ENCODE peak calls at places on chromosomes 13 and 19, in seven cellular contexts. H is uterus, A is suprapubic skin, X is upper lobe of left lung, P is endodermal cell, W is GM23248, G is upper lobe of right lung. M is an unnamed sample.

GRCh38 chr13:94395889-94396288 is 83.6 kb downstream of the DCT start:
- DNase-seq in X (no peak), W (no peak), H (no peak), P (no peak), A (no peak), G (no peak), M (no peak)

GRCh38 chr13:101576977-101577376 is 124.5 kb downstream of the ITGBL1 start:
- DNase-seq in H (no peak), X (no peak), G (no peak), W (no peak), A (no peak), P (no peak), M (no peak)

GRCh38 chr13:64206430-64207225 is 2791.0 kb upstream of the PCDH20 start:
- DNase-seq in A (no peak), W (no peak), G (no peak), H (no peak), X (no peak), P (peak; percentile 44), M (no peak)

GRCh38 chr13:58488251-58488650 is 856.7 kb downstream of the PCDH17 start:
- DNase-seq in H (no peak), W (no peak), A (no peak), P (peak; percentile 69), X (no peak), G (no peak), M (no peak)

GRCh38 chr13:65034266-65034665 is 2195.9 kb downstream of the PCDH9 start:
- DNase-seq in H (no peak), P (no peak), G (peak; percentile 56), X (no peak), W (no peak), A (no peak), M (no peak)

GRCh38 chr13:25648996-25649633 is 277.3 kb downstream of the ATP8A2 start:
- DNase-seq in P (no peak), X (peak; percentile 27), A (no peak), W (no peak), G (no peak), H (no peak), M (no peak)

GRCh38 chr19:34104099-34104498 is 68.2 kb upstream of the LSM14A start:
- DNase-seq in P (no peak), G (no peak), X (no peak), A (no peak), H (no peak), W (no peak), M (no peak)

GRCh38 chr19:1749373-1750342 is 3.6 kb upstream of the ONECUT3 start:
- DNase-seq in A (no peak), X (no peak), H (no peak), P (peak; percentile 62), W (no peak), G (no peak), M (no peak)

GRCh38 chr19:38070573-38070972 is 153.4 kb downstream of the DPF1 start:
- DNase-seq in H (no peak), X (no peak), A (no peak), P (no peak), G (no peak), W (peak; percentile 65), M (no peak)

GRCh38 chr13:48448963-48449614 is 36.2 kb upstream of the LPAR6 start:
- DNase-seq in X (no peak), A (no peak), W (peak; percentile 80), P (no peak), G (no peak), H (no peak), M (no peak)

GRCh38 chr13:106373989-106374572 is 161.4 kb downstream of the EFNB2 start:
- DNase-seq in X (peak; percentile 74), H (peak; percentile 37), G (no peak), P (peak; percentile 48), W (peak; percentile 41), A (no peak), M (no peak)

GRCh38 chr13:20960663-20961309 is 58.2 kb upstream of the XPO4 start:
- DNase-seq in P (no peak), H (no peak), A (peak; percentile 67), X (no peak), G (no peak), W (no peak), M (no peak)

GRCh38 chr13:39597828-39598227 is 5.2 kb downstream of the LHFPL6 start:
- DNase-seq in X (no peak), A (no peak), H (no peak), G (no peak), W (peak; percentile 63), P (no peak), M (no peak)

GRCh38 chr19:46674416-46675178 is 13.6 kb upstream of the DACT3 start:
- DNase-seq in A (no peak), W (no peak), H (no peak), P (peak; percentile 95), X (no peak), G (no peak), M (no peak)

GRCh38 chr13:32969516-32969941 is 46.7 kb upstream of the KL start:
- DNase-seq in A (no peak), P (no peak), G (no peak), W (peak; percentile 82), X (no peak), H (peak; percentile 20), M (no peak)

GRCh38 chr19:1615156-1615765 is 10.0 kb upstream of the UQCR11 start:
- DNase-seq in W (no peak), P (no peak), G (no peak), H (no peak), A (no peak), X (no peak), M (no peak)

GRCh38 chr13:34361528-34361927 is 543.6 kb downstream of the RFC3 start:
- DNase-seq in W (peak; percentile 35), G (no peak), H (no peak), A (no peak), X (no peak), P (no peak), M (no peak)

GRCh38 chr13:109743706-109744453 is 42.5 kb downstream of the IRS2 start:
- DNase-seq in G (no peak), P (peak; percentile 62), A (no peak), X (no peak), H (peak; percentile 60), W (peak; percentile 63), M (no peak)

GRCh38 chr13:42041017-42041683 is 7.3 kb upstream of the DGKH start:
- DNase-seq in X (peak; percentile 40), A (no peak), W (peak; percentile 75), P (peak; percentile 81), H (peak; percentile 39), G (peak; percentile 81), M (no peak)

GRCh38 chr13:74325106-74325505 is 190.9 kb upstream of the KLF12 start:
- DNase-seq in X (no peak), P (no peak), W (peak; percentile 59), H (peak; percentile 27), A (no peak), G (no peak), M (no peak)

GRCh38 chr13:105991622-105992254 is 543.7 kb downstream of the EFNB2 start:
- DNase-seq in H (no peak), W (peak; percentile 61), G (no peak), X (no peak), A (no peak), P (no peak), M (no peak)

GRCh38 chr19:35109395-35110112 is 6.1 kb upstream of the FXYD3 start:
- DNase-seq in X (no peak), W (peak; percentile 7), P (no peak), A (no peak), H (no peak), G (no peak), M (no peak)

GRCh38 chr13:24866488-24866887 is 102.5 kb downstream of the RNF17 start:
- DNase-seq in W (no peak), X (no peak), P (no peak), A (no peak), G (no peak), H (no peak), M (no peak)

GRCh38 chr19:10294368-10294697 is 4.6 kb downstream of the ICAM5 start:
- DNase-seq in P (peak; percentile 88), H (no peak), G (no peak), X (no peak), W (no peak), A (no peak), M (no peak)
- H3K27me3 ChIP-seq in P (peaks cover 89% of the 10 kb centered on the region), H (peaks cover 52% of the 10 kb centered on the region), G (peaks cover 36% of the 10 kb centered on the region), X (no peaks in the 10 kb centered on the region), W (no peaks in the 10 kb centered on the region), A (peaks cover 84% of the 10 kb centered on the region), M (peaks cover 46% of the 10 kb centered on the region)

DNA sequence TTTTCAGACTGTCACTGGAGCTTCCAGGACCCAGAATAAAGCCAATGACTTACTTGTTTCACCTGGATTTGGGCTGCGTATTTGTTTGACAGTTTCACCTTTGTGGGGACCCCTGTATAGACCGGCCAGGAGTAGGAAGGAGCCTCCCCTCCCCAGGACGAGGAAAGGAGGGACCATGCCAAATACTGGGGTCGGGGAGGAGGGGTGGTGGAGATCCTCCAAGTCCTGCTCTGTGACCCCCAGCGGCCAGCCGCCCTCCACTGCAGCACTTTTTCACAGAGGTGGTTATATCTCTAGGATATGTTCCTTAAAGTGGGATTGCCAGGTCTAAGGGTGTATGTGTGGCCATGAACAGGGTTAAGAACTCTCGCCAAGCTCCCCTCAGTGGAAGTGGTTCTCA is 25.7 kb upstream of the ZNF492 start:
- DNase-seq in A (peak; percentile 38), P (no peak), H (no peak), X (no peak), G (peak; percentile 4), W (no peak), M (no peak)
- H3K9me3 ChIP-seq in A (no peaks in the 10 kb centered on the region), P (peaks cover 65% of the 10 kb centered on the region), H (no peaks in the 10 kb centered on the region), X (no peaks in the 10 kb centered on the region), G (no peaks in the 10 kb centered on the region), W (no peaks in the 10 kb centered on the region), M (no peaks in the 10 kb centered on the region)

DNA sequence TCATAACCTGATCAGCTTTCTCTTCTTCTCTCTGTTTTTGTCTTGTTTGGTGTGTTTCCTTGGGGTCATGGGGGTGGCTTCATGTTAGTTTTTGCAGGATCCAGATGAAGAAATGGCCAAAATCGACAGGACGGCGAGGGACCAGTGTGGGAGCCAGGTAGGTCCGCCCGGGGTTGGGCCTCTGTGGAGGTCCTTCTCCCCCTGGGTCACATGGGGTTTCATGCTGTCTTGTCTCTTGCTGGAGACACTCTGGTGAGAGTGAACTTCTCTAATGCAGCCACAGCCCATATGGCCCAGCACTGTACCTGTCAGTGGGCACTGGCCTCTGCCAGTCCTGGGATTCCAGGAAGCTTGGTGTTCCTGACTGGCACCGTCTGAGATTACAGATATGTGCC is 1.1 kb downstream of the CCNE1 start:
- DNase-seq in P (no peak), X (no peak), H (no peak), G (no peak), W (no peak), A (no peak), M (no peak)
- H3K4me3 ChIP-seq in P (peak overlapping the region; percentile 72), X (no peak overlapping the region), H (no peak overlapping the region), G (peak overlapping the region; percentile 36), W (peak overlapping the region; percentile 71), A (peak overlapping the region; percentile 69), M (no peak overlapping the region)

DNA sequence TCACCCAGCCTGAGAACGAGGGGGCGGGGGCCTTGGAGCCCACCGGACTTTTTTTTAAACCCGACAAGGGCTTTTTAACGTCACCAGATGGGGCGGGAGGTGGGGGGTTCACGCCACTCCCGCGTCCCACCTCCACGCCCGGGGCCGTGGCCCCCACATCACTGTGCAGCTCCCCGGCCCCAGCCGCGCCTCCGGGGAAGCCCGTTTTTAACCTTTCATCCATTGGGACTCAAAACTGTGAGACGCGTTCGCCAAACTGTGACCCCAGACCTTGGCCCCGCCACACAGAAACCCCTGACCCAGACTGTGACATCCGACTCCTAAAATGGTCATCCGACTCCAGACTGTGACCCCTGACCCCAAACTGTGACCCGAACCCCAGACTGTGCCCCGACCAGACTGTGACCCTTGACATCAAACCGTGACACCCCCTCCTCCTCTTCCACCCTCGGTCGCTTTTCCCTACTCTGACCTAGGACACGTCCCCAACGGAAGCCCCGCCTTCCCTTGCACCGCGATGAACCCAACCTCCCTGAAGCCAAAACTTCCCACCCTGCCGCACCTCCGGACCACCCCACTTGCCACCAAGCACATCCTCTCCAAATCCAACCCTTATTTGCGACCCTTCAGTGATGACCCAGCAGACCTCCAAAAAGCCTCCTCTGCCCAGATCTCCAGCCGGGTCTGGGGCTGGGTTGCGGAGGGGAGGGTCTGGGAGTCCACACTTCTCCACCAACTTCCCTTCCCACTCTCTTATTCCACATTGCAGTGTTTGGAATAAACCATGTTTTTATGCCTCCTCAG is 1.5 kb upstream of the GRWD1 start:
- DNase-seq in A (no peak), X (no peak), P (peak; percentile 67), G (no peak), H (no peak), W (no peak), M (no peak)
- H3K27me3 ChIP-seq in A (peaks cover 28% of the 10 kb centered on the region), X (no peaks in the 10 kb centered on the region), P (peaks cover 21% of the 10 kb centered on the region), G (peaks cover 24% of the 10 kb centered on the region), H (no peaks in the 10 kb centered on the region), W (no peaks in the 10 kb centered on the region), M (peaks cover 13% of the 10 kb centered on the region)

M was measured in CD8-positive, alpha-beta memory T cell.